ENCODE peak calls at places on chromosomes 5 and 9, in ten cellular contexts. N, W, H, T, P, E, X, C, K and Z are unnamed samples.

GRCh38 chr9:4654084-4654483 is 8.0 kb upstream of the PLPP6 start:
- DNase-seq in N (no peak), W (peak; percentile 20), H (no peak), T (no peak), P (no peak), E (no peak), X (no peak), C (no peak), K (no peak), Z (no peak)

GRCh38 chr9:128091144-128091543 is 23.1 kb downstream of the SLC25A25 start:
- DNase-seq in N (no peak), W (no peak), H (peak; percentile 28), T (no peak), P (no peak), E (no peak), X (no peak), C (peak; percentile 86), K (peak; percentile 53), Z (no peak)

GRCh38 chr5:158858746-158859145 is 241.0 kb downstream of the EBF1 start:
- DNase-seq in N (no peak), W (no peak), H (no peak), T (no peak), P (no peak), E (no peak), X (no peak), C (no peak), K (no peak), Z (no peak)

GRCh38 chr5:160637357-160637756 is 214.7 kb downstream of the ATP10B start:
- DNase-seq in N (no peak), W (no peak), H (no peak), T (no peak), P (no peak), E (no peak), X (no peak), C (no peak), K (no peak), Z (no peak)

GRCh38 chr5:135373747-135374515 is 25.1 kb downstream of the MACROH2A1 start:
- DNase-seq in N (no peak), W (no peak), H (peak; percentile 37), T (no peak), P (peak; percentile 21), E (no peak), X (no peak), C (no peak), K (no peak), Z (no peak)

GRCh38 chr9:38108326-38108725 is 39.3 kb upstream of the SHB start:
- DNase-seq in N (no peak), W (no peak), H (no peak), T (no peak), P (no peak), E (no peak), X (no peak), C (peak; percentile 23), K (no peak), Z (no peak)

GRCh38 chr5:174167080-174167910 is 121.8 kb downstream of the NSG2 start:
- DNase-seq in N (no peak), W (no peak), H (no peak), T (no peak), P (no peak), E (no peak), X (no peak), C (peak; percentile 23), K (no peak), Z (no peak)

GRCh38 chr9:17476401-17476800 is 102.5 kb upstream of the SH3GL2 start:
- DNase-seq in N (no peak), W (no peak), H (no peak), T (no peak), P (no peak), E (no peak), X (no peak), C (no peak), K (no peak), Z (no peak)

GRCh38 chr9:134215709-134216448 is 51.5 kb upstream of the RNU6ATAC start:
- DNase-seq in N (no peak), W (no peak), H (no peak), T (no peak), P (peak; percentile 43), E (no peak), X (no peak), C (peak; percentile 59), K (peak; percentile 47), Z (no peak)

GRCh38 chr9:110526426-110526825 is 53.1 kb downstream of the SVEP1 start:
- DNase-seq in N (no peak), W (no peak), H (peak; percentile 25), T (no peak), P (no peak), E (no peak), X (no peak), C (no peak), K (no peak), Z (no peak)

GRCh38 chr9:72315510-72316287 is 49.3 kb downstream of the ZFAND5 start:
- DNase-seq in N (no peak), W (no peak), H (peak; percentile 92), T (peak; percentile 90), P (no peak), E (no peak), X (no peak), C (peak; percentile 27), K (peak; percentile 57), Z (no peak)

GRCh38 chr5:93620487-93621339 is 37.7 kb downstream of the NR2F1 start:
- DNase-seq in N (peak; percentile 52), W (peak; percentile 70), H (peak; percentile 83), T (no peak), P (peak; percentile 50), E (peak; percentile 51), X (peak; percentile 81), C (peak; percentile 86), K (peak; percentile 78), Z (peak; percentile 83)

GRCh38 chr9:108691614-108692013 is 164.2 kb downstream of the ACTL7B start:
- DNase-seq in N (no peak), W (no peak), H (no peak), T (no peak), P (peak; percentile 23), E (no peak), X (no peak), C (no peak), K (no peak), Z (no peak)

GRCh38 chr5:35089688-35090314 is 42.1 kb upstream of the AGXT2 start:
- DNase-seq in N (peak; percentile 1), W (peak; percentile 51), H (peak; percentile 75), T (peak; percentile 19), P (peak; percentile 64), E (peak; percentile 18), X (peak; percentile 74), C (peak; percentile 80), K (no peak), Z (peak; percentile 51)

GRCh38 chr9:36974731-36975130 is 59.3 kb downstream of the PAX5 start:
- DNase-seq in N (no peak), W (no peak), H (no peak), T (no peak), P (no peak), E (no peak), X (no peak), C (peak; percentile 22), K (no peak), Z (no peak)

GRCh38 chr9:75588808-75589207 is 301.7 kb upstream of the PCSK5 start:
- DNase-seq in N (no peak), W (no peak), H (peak; percentile 1), T (no peak), P (no peak), E (no peak), X (no peak), C (no peak), K (no peak), Z (no peak)

GRCh38 chr5:125034331-125034730 is 287.9 kb upstream of the ZNF608 start:
- DNase-seq in N (no peak), W (no peak), H (no peak), T (no peak), P (no peak), E (no peak), X (no peak), C (no peak), K (peak; percentile 47), Z (no peak)

GRCh38 chr9:128895556-128895955 is 13.6 kb downstream of the LRRC8A start:
- DNase-seq in N (no peak), W (no peak), H (no peak), T (no peak), P (no peak), E (no peak), X (no peak), C (peak; percentile 51), K (no peak), Z (no peak)

GRCh38 chr5:95959051-95959963 is 2.3 kb downstream of the ELL2 start:
- DNase-seq in N (no peak), W (no peak), H (peak; percentile 57), T (no peak), P (peak; percentile 73), E (no peak), X (no peak), C (no peak), K (no peak), Z (no peak)

GRCh38 chr9:113387560-113388230 is 10.9 kb upstream of the HDHD3 start:
- DNase-seq in N (no peak), W (no peak), H (no peak), T (no peak), P (peak; percentile 91), E (no peak), X (no peak), C (no peak), K (no peak), Z (no peak)

GRCh38 chr5:10424124-10424731 is 17.5 kb upstream of the ROPN1L start:
- DNase-seq in N (no peak), W (peak; percentile 21), H (peak; percentile 47), T (no peak), P (peak; percentile 13), E (no peak), X (no peak), C (peak; percentile 73), K (no peak), Z (no peak)

GRCh38 chr9:35906923-35907699 is 1.1 kb downstream of the HRCT1 start:
- DNase-seq in N (no peak), W (no peak), H (peak; percentile 85), T (no peak), P (no peak), E (no peak), X (no peak), C (no peak), K (peak; percentile 82), Z (no peak)

GRCh38 chr9:36543916-36544315 is 28.8 kb upstream of the MELK start:
- DNase-seq in N (no peak), W (no peak), H (peak; percentile 88), T (no peak), P (no peak), E (no peak), X (no peak), C (no peak), K (no peak), Z (no peak)

GRCh38 chr5:144189800-144190429 is 19.2 kb downstream of the KCTD16 start:
- DNase-seq in N (peak; percentile 52), W (peak; percentile 85), H (peak; percentile 97), T (no peak), P (no peak), E (peak; percentile 42), X (peak; percentile 91), C (no peak), K (peak; percentile 45), Z (peak; percentile 40)

GRCh38 chr9:94812343-94812742 is 85.8 kb downstream of the AOPEP start:
- DNase-seq in N (no peak), W (peak; percentile 17), H (peak; percentile 97), T (peak; percentile 83), P (no peak), E (no peak), X (no peak), C (no peak), K (no peak), Z (no peak)

GRCh38 chr9:115015018-115015635 is 84.7 kb upstream of the TNFSF8 start:
- DNase-seq in N (no peak), W (no peak), H (peak; percentile 67), T (no peak), P (peak; percentile 7), E (no peak), X (no peak), C (peak; percentile 57), K (no peak), Z (no peak)

GRCh38 chr5:140253985-140254384 is 48.9 kb downstream of the PFDN1 start:
- DNase-seq in N (no peak), W (no peak), H (no peak), T (no peak), P (peak; percentile 15), E (no peak), X (no peak), C (no peak), K (peak; percentile 73), Z (no peak)

GRCh38 chr5:52787600-52788504 is at the start of the genes ITGA1 and PELO:
- DNase-seq in N (peak; percentile 48), W (peak; percentile 67), H (peak; percentile 89), T (no peak), P (peak; percentile 86), E (peak; percentile 24), X (peak; percentile 82), C (peak; percentile 71), K (peak; percentile 74), Z (peak; percentile 62)